ENCODE peak calls at places on chromosomes 5 and 9, in five cellular contexts. O is small intestine; Q is GM13977; I is central memory CD8-positive, alpha-beta T cell; U is NCI-H1092 treated with DMSO at 0.1 percent for 48 hours. T is an unnamed sample.

GRCh38 chr5:101102506-101102905 is 199.4 kb upstream of the ST8SIA4 start:
- DNase-seq in O (peak; percentile 6), Q (no peak), I (no peak), U (no peak), T (no peak)

GRCh38 chr5:17186271-17186670 is 31.2 kb upstream of the BASP1 start:
- DNase-seq in O (no peak), Q (no peak), I (no peak), U (no peak), T (no peak)

GRCh38 chr5:2008851-2009629 is 126.3 kb upstream of the IRX4 start:
- DNase-seq in O (no peak), Q (no peak), I (no peak), U (no peak), T (no peak)

GRCh38 chr9:98708933-98709911 is at the start of gene GABBR2:
- DNase-seq in O (no peak), Q (no peak), I (no peak), U (peak; percentile 45), T (no peak)

GRCh38 chr5:17012289-17012688 is 76.2 kb upstream of the MYO10 start:
- DNase-seq in O (no peak), Q (no peak), I (no peak), U (no peak), T (no peak)

GRCh38 chr5:81359108-81359507 is 34.8 kb downstream of the ACOT12 start:
- DNase-seq in O (no peak), Q (no peak), I (no peak), U (no peak), T (no peak)

GRCh38 chr9:96618209-96619108 is 1.2 kb downstream of the CDC14B start:
- DNase-seq in O (peak; percentile 65), Q (no peak), I (no peak), U (no peak), T (no peak)

GRCh38 chr9:75448281-75448680 is 360.0 kb downstream of the OSTF1 start:
- DNase-seq in O (no peak), Q (no peak), I (no peak), U (no peak), T (no peak)

GRCh38 chr5:53616939-53617549 is 56.6 kb downstream of the NDUFS4 start:
- DNase-seq in O (no peak), Q (no peak), I (no peak), U (no peak), T (no peak)

GRCh38 chr5:146890733-146891440 is 12.3 kb upstream of the PPP2R2B start:
- DNase-seq in O (no peak), Q (no peak), I (no peak), U (no peak), T (no peak)

GRCh38 chr5:37954561-37954960 is 114.7 kb upstream of the GDNF start:
- DNase-seq in O (no peak), Q (no peak), I (no peak), U (no peak), T (no peak)

GRCh38 chr5:73338201-73339126 is 110.1 kb downstream of the FOXD1 start:
- DNase-seq in O (no peak), Q (no peak), I (no peak), U (peak; percentile 69), T (no peak)

GRCh38 chr5:84403773-84404172 is 19.1 kb upstream of the EDIL3 start:
- DNase-seq in O (no peak), Q (no peak), I (no peak), U (no peak), T (no peak)

GRCh38 chr5:68432682-68433081 is 217.1 kb downstream of the PIK3R1 start:
- DNase-seq in O (peak; percentile 28), Q (no peak), I (no peak), U (no peak), T (no peak)

GRCh38 chr9:90847971-90848370 is 46.4 kb downstream of the SYK start:
- DNase-seq in O (no peak), Q (no peak), I (no peak), U (peak; percentile 46), T (no peak)

GRCh38 chr5:10354048-10354872 is 765 bp downstream of the MARCHF6 start:
- DNase-seq in O (peak; percentile 42), Q (peak; percentile 42), I (no peak), U (peak; percentile 40), T (peak; percentile 32)

GRCh38 chr9:137077010-137077747 is at the start of gene UAP1L1:
- DNase-seq in O (peak; percentile 45), Q (peak; percentile 86), I (no peak), U (peak; percentile 14), T (peak; percentile 75)

GRCh38 chr5:160463227-160463626 is 41.6 kb downstream of the PTTG1 start:
- DNase-seq in O (no peak), Q (no peak), I (no peak), U (no peak), T (no peak)

GRCh38 chr5:151451626-151452520 is 4.5 kb downstream of the SLC36A1 start:
- DNase-seq in O (peak; percentile 28), Q (peak; percentile 58), I (no peak), U (no peak), T (no peak)

GRCh38 chr5:52884453-52884852 is 96.7 kb downstream of the ITGA1 start:
- DNase-seq in O (no peak), Q (no peak), I (no peak), U (no peak), T (no peak)

GRCh38 chr9:88776717-88777497 is 214.4 kb upstream of the S1PR3 start:
- DNase-seq in O (no peak), Q (no peak), I (no peak), U (no peak), T (no peak)

GRCh38 chr5:161720460-161720859 is 34.9 kb downstream of the GABRA6 start:
- DNase-seq in O (no peak), Q (no peak), I (no peak), U (no peak), T (no peak)